ENCODE peak calls at places on chromosomes 11 and 22, in seven cellular contexts. P, D, R, K, I, O and W are unnamed samples.

GRCh38 chr11:45651841-45652745 is 13.3 kb downstream of the CHST1 start:
- DNase-seq in P (no peak), I (no peak), O (peak; percentile 9), R (no peak), K (no peak), D (no peak), W (no peak)

GRCh38 chr22:19810381-19811141 is 44.1 kb downstream of the GNB1L start:
- DNase-seq in R (no peak), K (no peak), D (no peak), P (peak; percentile 62), I (no peak), O (no peak), W (peak; percentile 76)

GRCh38 chr22:50625131-50625567 is 2.8 kb downstream of the ARSA start:
- DNase-seq in O (no peak), R (no peak), I (no peak), K (no peak), P (no peak), D (no peak), W (no peak)

GRCh38 chr22:25895678-25896077 is 153.7 kb downstream of the MYO18B start:
- DNase-seq in R (no peak), K (no peak), P (no peak), D (no peak), O (no peak), I (no peak), W (no peak)

GRCh38 chr22:37416806-37417205 is 10.5 kb downstream of the ELFN2 start:
- DNase-seq in O (no peak), R (no peak), K (no peak), P (peak; percentile 65), I (no peak), D (no peak), W (no peak)

GRCh38 chr11:61056981-61057380 is 45.3 kb upstream of the CD5 start:
- DNase-seq in I (no peak), R (no peak), K (no peak), O (no peak), D (no peak), P (peak; percentile 45), W (no peak)

GRCh38 chr22:24590596-24591173 is 2.2 kb downstream of the LRRC75B start:
- DNase-seq in D (no peak), O (no peak), R (no peak), K (no peak), I (no peak), P (no peak), W (no peak)

GRCh38 chr11:47916361-47916841 is 64.0 kb upstream of the PTPRJ start:
- DNase-seq in I (no peak), P (peak; percentile 79), D (peak; percentile 58), R (no peak), O (peak; percentile 34), K (no peak), W (peak; percentile 26)

GRCh38 chr22:37569009-37569920 is 9.0 kb downstream of the CDC42EP1 start:
- DNase-seq in I (no peak), O (peak; percentile 93), K (no peak), R (no peak), D (peak; percentile 24), P (peak; percentile 96), W (no peak)

GRCh38 chr22:28903080-28903479 is 19.7 kb downstream of the ZNRF3 start:
- DNase-seq in R (no peak), I (no peak), K (no peak), D (peak; percentile 53), P (peak; percentile 59), O (peak; percentile 44), W (peak; percentile 37)

GRCh38 chr11:10204021-10204420 is 90.0 kb downstream of the SBF2 start:
- DNase-seq in P (no peak), O (no peak), K (no peak), R (no peak), I (no peak), D (no peak), W (no peak)

GRCh38 chr11:36157151-36157519 is 132.1 kb downstream of the COMMD9 start:
- DNase-seq in I (no peak), R (no peak), K (no peak), P (no peak), D (no peak), O (no peak), W (no peak)

GRCh38 chr11:125514336-125515101 is 18.5 kb upstream of the FEZ1 start:
- DNase-seq in D (no peak), R (no peak), O (peak; percentile 54), I (no peak), K (peak; percentile 65), P (no peak), W (peak; percentile 61)

GRCh38 chr22:23565288-23565941 is 14.7 kb downstream of the IGLL1 start:
- DNase-seq in R (peak; percentile 22), D (no peak), P (peak; percentile 82), K (no peak), I (no peak), O (peak; percentile 28), W (peak; percentile 6)

GRCh38 chr22:40289991-40290459 is 56.3 kb upstream of the ADSL start:
- DNase-seq in R (no peak), D (no peak), I (no peak), O (no peak), K (no peak), P (no peak), W (peak; percentile 17)

GRCh38 chr11:57903441-57904123 is 120.1 kb upstream of the OR9Q1 start:
- DNase-seq in I (peak; percentile 75), K (peak; percentile 85), O (peak; percentile 73), R (peak; percentile 45), D (no peak), P (peak; percentile 65), W (no peak)

GRCh38 chr11:64607381-64608259 is 16.6 kb downstream of the SLC22A12 start:
- DNase-seq in I (peak; percentile 27), O (peak; percentile 24), P (no peak), D (peak; percentile 58), R (no peak), K (peak; percentile 33), W (peak; percentile 27)

GRCh38 chr22:48379371-48379770 is 1448.3 kb downstream of the BRD1 start:
- DNase-seq in R (no peak), I (no peak), P (peak; percentile 17), O (no peak), D (no peak), K (no peak), W (no peak)

GRCh38 chr11:114762437-114762836 is 84.1 kb downstream of the NXPE2 start:
- DNase-seq in D (peak; percentile 59), P (peak; percentile 88), K (peak; percentile 75), I (peak; percentile 21), O (peak; percentile 85), R (peak; percentile 56), W (peak; percentile 79)

GRCh38 chr22:29339381-29340235 is 24.1 kb upstream of the RASL10A start:
- DNase-seq in I (no peak), K (peak; percentile 69), P (no peak), O (no peak), R (no peak), D (no peak), W (no peak)

DNA sequence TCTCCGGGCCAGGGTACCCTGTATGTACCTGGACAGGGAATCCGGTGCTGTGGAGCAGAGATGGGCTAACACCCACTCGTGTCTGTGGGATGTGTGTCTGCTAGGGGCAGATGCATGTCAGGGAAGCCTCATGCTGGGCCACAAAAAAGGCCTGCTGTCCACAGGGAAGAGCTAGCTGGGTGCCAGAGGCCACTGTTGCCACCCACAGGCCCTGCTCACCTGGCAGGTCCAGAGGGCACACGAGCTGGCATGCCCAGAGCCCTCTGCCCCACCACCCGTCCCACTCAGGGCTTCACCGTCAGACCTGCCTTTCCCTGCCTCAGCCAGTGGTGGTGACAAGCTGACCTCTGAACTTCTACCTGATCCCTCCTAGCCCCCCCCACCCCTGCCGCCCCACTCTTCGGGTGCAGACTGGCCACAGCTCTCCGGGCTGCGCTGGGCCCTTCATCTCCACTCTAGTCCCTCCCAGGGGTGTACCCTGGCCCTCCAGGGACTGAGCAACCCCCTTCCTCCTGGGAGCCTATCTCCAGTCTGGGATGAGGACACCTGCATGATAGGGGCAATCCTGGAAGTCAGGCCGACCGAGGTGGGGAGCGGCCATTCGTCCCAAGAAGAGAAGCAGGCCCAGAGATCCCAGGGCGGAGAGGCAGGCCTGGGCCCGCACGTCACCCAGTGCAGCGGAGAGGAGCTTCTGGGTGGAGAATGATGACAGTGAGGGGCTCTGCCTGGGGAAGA is 1.3 kb downstream of the SLC25A22 start:
- DNase-seq in P (no peak), O (peak; percentile 62), R (no peak), D (no peak), K (no peak), I (no peak), W (no peak)
- TF ChIP-seq CTCF in P (no peak), O (no peak), R (no peak), D (no peak), K (no peak), I (no peak), W (no peak)

DNA sequence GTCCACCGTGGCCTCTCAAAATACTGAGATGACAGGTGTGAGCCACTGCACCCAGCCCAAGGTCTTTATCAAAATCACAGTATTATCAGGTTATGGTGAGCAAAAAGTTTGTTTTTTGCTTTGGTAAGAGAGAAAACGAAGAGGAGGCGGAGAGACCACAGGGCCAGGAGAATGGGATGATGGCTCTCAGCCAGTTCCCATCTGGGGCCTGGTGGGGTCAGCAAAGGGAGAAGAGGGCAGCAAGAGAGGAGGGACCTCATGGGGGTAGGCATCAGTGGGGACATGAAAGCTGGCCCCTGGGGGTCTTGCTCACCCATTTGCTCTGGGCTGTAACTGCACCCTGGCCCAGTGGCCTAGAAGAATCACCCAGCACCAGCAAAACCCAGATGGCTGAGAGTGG is 190.2 kb downstream of the SHANK2 start:
- DNase-seq in K (no peak), R (no peak), P (peak; percentile 55), O (no peak), D (no peak), I (no peak), W (no peak)
- TF ChIP-seq CTCF in K (peak; percentile 16), R (no peak), P (peak; percentile 41), O (no peak), D (no peak), I (no peak), W (no peak)

GRCh38 chr11:118696673-118697226 is 17.3 kb upstream of the TREH start:
- DNase-seq in I (no peak), D (no peak), O (no peak), R (no peak), P (peak; percentile 72), K (no peak), W (no peak)
- TF ChIP-seq CTCF in I (no peak), D (no peak), O (no peak), R (no peak), P (peak; percentile 60), K (no peak), W (no peak)

GRCh38 chr11:32963721-32964120 is 52.0 kb upstream of the DEPDC7 start:
- DNase-seq in K (peak; percentile 16), I (no peak), O (no peak), D (no peak), R (no peak), P (no peak), W (no peak)

GRCh38 chr11:32962016-32962415 is 53.7 kb upstream of the DEPDC7 start:
- DNase-seq in K (no peak), P (no peak), R (no peak), D (no peak), O (no peak), I (no peak), W (peak; percentile 63)

GRCh38 chr11:32960553-32961164 is 55.0 kb upstream of the DEPDC7 start:
- DNase-seq in I (no peak), K (peak; percentile 69), O (no peak), R (peak; percentile 63), P (no peak), D (no peak), W (peak; percentile 77)
- TF ChIP-seq CTCF in I (peak; percentile 35), K (peak; percentile 73), O (peak; percentile 74), R (peak; percentile 82), P (peak; percentile 85), D (peak; percentile 74), W (peak; percentile 59)

GRCh38 chr11:73989156-73989555 is 6.5 kb upstream of the UCP2 start:
- DNase-seq in I (no peak), K (peak; percentile 44), P (no peak), D (no peak), O (no peak), R (no peak), W (no peak)
- TF ChIP-seq CTCF in I (no peak), K (peak; percentile 59), P (peak; percentile 31), D (no peak), O (no peak), R (no peak), W (no peak)